ENCODE peak calls at places on chromosomes 7 and 10, in eight cellular contexts. R, S, A, L, F, O, W and B are unnamed samples.

GRCh38 chr7:14040528-14040927 is 51.1 kb upstream of the ETV1 start:
- DNase-seq in R (no peak), S (no peak), A (no peak), L (no peak), F (no peak), O (no peak), W (no peak), B (no peak)

GRCh38 chr7:113013761-113014449 is 72.7 kb downstream of the GPR85 start:
- DNase-seq in R (no peak), S (no peak), A (no peak), L (no peak), F (no peak), O (no peak), W (no peak), B (no peak)

GRCh38 chr7:33091111-33091531 is 18.1 kb downstream of the RP9 start:
- DNase-seq in R (no peak), S (no peak), A (no peak), L (no peak), F (no peak), O (no peak), W (no peak), B (no peak)

GRCh38 chr7:151007469-151007898 is 16.7 kb downstream of the NOS3 start:
- DNase-seq in R (no peak), S (no peak), A (no peak), L (no peak), F (no peak), O (no peak), W (no peak), B (no peak)

GRCh38 chr7:95470452-95470851 is 15.3 kb upstream of the ASB4 start:
- DNase-seq in R (no peak), S (peak), A (no peak), L (no peak), F (no peak), O (peak), W (no peak), B (peak)

GRCh38 chr7:24965831-24966708 is 13.9 kb downstream of the OSBPL3 start:
- DNase-seq in R (no peak), S (peak), A (peak), L (no peak), F (peak), O (no peak), W (no peak), B (peak)

GRCh38 chr10:49610015-49610734 is at the start of gene SLC18A3:
- DNase-seq in R (no peak), S (no peak), A (no peak), L (peak), F (no peak), O (no peak), W (no peak), B (peak)

GRCh38 chr7:97126483-97127171 is 9.1 kb downstream of the SDHAF3 start:
- DNase-seq in R (no peak), S (no peak), A (no peak), L (no peak), F (no peak), O (no peak), W (no peak), B (no peak)

GRCh38 chr7:101442426-101443070 is 79.9 kb downstream of the COL26A1 start:
- DNase-seq in R (no peak), S (no peak), A (no peak), L (no peak), F (no peak), O (no peak), W (no peak), B (no peak)

GRCh38 chr10:116264296-116264695 is 8.7 kb downstream of the GFRA1 start:
- DNase-seq in R (no peak), S (no peak), A (no peak), L (no peak), F (no peak), O (no peak), W (no peak), B (no peak)

GRCh38 chr10:58178811-58179210 is 88.9 kb downstream of the IPMK start:
- DNase-seq in R (no peak), S (no peak), A (no peak), L (no peak), F (no peak), O (no peak), W (no peak), B (no peak)

GRCh38 chr7:135710417-135711138 is 17.4 kb downstream of the SLC13A4 start:
- DNase-seq in R (no peak), S (peak), A (no peak), L (peak), F (no peak), O (no peak), W (no peak), B (peak)

GRCh38 chr7:30633223-30633622 is 38.5 kb downstream of the GARS1 start:
- DNase-seq in R (no peak), S (no peak), A (no peak), L (no peak), F (no peak), O (no peak), W (no peak), B (no peak)

GRCh38 chr10:6995339-6995738 is 415.3 kb upstream of the PRKCQ start:
- DNase-seq in R (no peak), S (no peak), A (no peak), L (no peak), F (no peak), O (peak), W (no peak), B (no peak)

GRCh38 chr7:36037121-36037662 is 115.9 kb upstream of the EEPD1 start:
- DNase-seq in R (no peak), S (no peak), A (no peak), L (no peak), F (peak), O (no peak), W (peak), B (peak)

GRCh38 chr10:43125274-43125845 is 12.9 kb upstream of the CSGALNACT2 start:
- DNase-seq in R (no peak), S (peak), A (no peak), L (no peak), F (no peak), O (no peak), W (no peak), B (no peak)

GRCh38 chr7:18684899-18685298 is 189.3 kb downstream of the HDAC9 start:
- DNase-seq in R (no peak), S (no peak), A (no peak), L (no peak), F (no peak), O (no peak), W (no peak), B (no peak)

GRCh38 chr10:44046605-44047004 is 338.3 kb downstream of the CXCL12 start:
- DNase-seq in R (no peak), S (no peak), A (no peak), L (no peak), F (no peak), O (peak), W (no peak), B (no peak)

GRCh38 chr7:141617280-141617679 is 66.1 kb downstream of the AGK start:
- DNase-seq in R (no peak), S (no peak), A (no peak), L (no peak), F (no peak), O (no peak), W (no peak), B (no peak)

GRCh38 chr10:62880162-62880561 is 64.0 kb upstream of the EGR2 start:
- DNase-seq in R (no peak), S (no peak), A (no peak), L (no peak), F (no peak), O (no peak), W (no peak), B (no peak)

GRCh38 chr10:65571011-65571570 is 1354.7 kb upstream of the LRRTM3 start:
- DNase-seq in R (no peak), S (no peak), A (no peak), L (peak), F (no peak), O (no peak), W (no peak), B (peak)

GRCh38 chr10:129758591-129759021 is 205.5 kb downstream of the EBF3 start:
- DNase-seq in R (no peak), S (no peak), A (no peak), L (no peak), F (no peak), O (no peak), W (no peak), B (no peak)

GRCh38 chr7:94452257-94452656 is 57.4 kb upstream of the CASD1 start:
- DNase-seq in R (no peak), S (no peak), A (no peak), L (no peak), F (no peak), O (no peak), W (no peak), B (peak)

GRCh38 chr7:155984609-155985405 is 172.5 kb upstream of the SHH start:
- DNase-seq in R (no peak), S (no peak), A (no peak), L (no peak), F (no peak), O (no peak), W (no peak), B (no peak)